ENCODE peak calls at places on chromosomes 7 and 10, in six cellular contexts. Y is HepG2, A is A549, Q is K562, M is upper lobe of left lung, D is GM12878. J is an unnamed sample.

GRCh38 chr10:116848912-116849270 is 408 bp upstream of the ENO4 start:
- ATAC-seq in Y (peak; percentile 28), A (peak; percentile 44), Q (no peak), M (peak; percentile 47), D (peak; percentile 60), J (no peak)

GRCh38 chr7:2644514-2645273 is 12.9 kb downstream of the TTYH3 start:
- ATAC-seq in Y (no peak), A (peak; percentile 16), Q (peak; percentile 8), M (no peak), D (peak; percentile 37), J (no peak)

GRCh38 chr10:47098964-47099363 is 187.7 kb downstream of the PTPN20 start:
- ATAC-seq in Y (no peak), A (no peak), Q (no peak), M (no peak), D (no peak), J (no peak)

GRCh38 chr7:27567266-27567665 is 95.4 kb downstream of the HIBADH start:
- ATAC-seq in Y (no peak), A (no peak), Q (no peak), M (no peak), D (no peak), J (no peak)

GRCh38 chr7:83427929-83428328 is 221.0 kb downstream of the SEMA3E start:
- ATAC-seq in Y (no peak), A (no peak), Q (no peak), M (no peak), D (no peak), J (no peak)

GRCh38 chr7:19107142-19107391 is 10.4 kb downstream of the TWIST1 start:
- ATAC-seq in Y (no peak), A (no peak), Q (no peak), M (no peak), D (no peak), J (no peak)

GRCh38 chr10:43960477-43960876 is 311.8 kb upstream of the ZNF32 start:
- ATAC-seq in Y (no peak), A (no peak), Q (no peak), M (no peak), D (no peak), J (no peak)

GRCh38 chr10:58942724-58943123 is 233.7 kb upstream of the PHYHIPL start:
- ATAC-seq in Y (no peak), A (no peak), Q (no peak), M (no peak), D (no peak), J (no peak)

GRCh38 chr7:36904802-36905201 is 180.5 kb upstream of the AOAH start:
- ATAC-seq in Y (no peak), A (no peak), Q (no peak), M (no peak), D (no peak), J (no peak)

GRCh38 chr10:11377267-11377666 is 234.2 kb downstream of the USP6NL start:
- ATAC-seq in Y (no peak), A (no peak), Q (no peak), M (no peak), D (no peak), J (no peak)

GRCh38 chr7:444606-445005 is 75.0 kb downstream of the PDGFA start:
- ATAC-seq in Y (no peak), A (no peak), Q (no peak), M (no peak), D (no peak), J (peak; percentile 22)

GRCh38 chr7:152132812-152133211 is 107.3 kb downstream of the GALNT11 start:
- ATAC-seq in Y (peak; percentile 45), A (no peak), Q (peak; percentile 44), M (no peak), D (peak; percentile 22), J (no peak)

GRCh38 chr10:90939648-90940047 is 18.8 kb upstream of the ANKRD1 start:
- ATAC-seq in Y (peak; percentile 56), A (no peak), Q (no peak), M (no peak), D (no peak), J (no peak)

GRCh38 chr7:99729501-99730261 is 5.3 kb downstream of the CYP3A7 start:
- ATAC-seq in Y (peak; percentile 83), A (no peak), Q (no peak), M (no peak), D (no peak), J (no peak)

GRCh38 chr7:128697301-128697905 is 25.3 kb downstream of the GARIN1A start:
- ATAC-seq in Y (peak; percentile 66), A (peak; percentile 94), Q (peak; percentile 93), M (peak; percentile 67), D (peak; percentile 96), J (peak; percentile 60)

GRCh38 chr10:18334116-18334867 is 194.1 kb downstream of the CACNB2 start:
- ATAC-seq in Y (no peak), A (no peak), Q (no peak), M (no peak), D (no peak), J (no peak)

GRCh38 chr7:135930565-135931423 is 46.4 kb downstream of the MTPN start:
- ATAC-seq in Y (no peak), A (peak; percentile 86), Q (peak; percentile 3), M (no peak), D (no peak), J (no peak)

GRCh38 chr7:24721378-24722030 is 35.8 kb downstream of the GSDME start:
- ATAC-seq in Y (no peak), A (peak; percentile 18), Q (peak; percentile 27), M (no peak), D (no peak), J (no peak)

GRCh38 chr10:73907841-73908517 is 3.0 kb upstream of the PLAU start:
- ATAC-seq in Y (no peak), A (peak; percentile 2), Q (peak; percentile 5), M (peak; percentile 43), D (no peak), J (peak; percentile 42)

GRCh38 chr7:128168667-128169210 is 72.3 kb upstream of the LEP start:
- ATAC-seq in Y (peak; percentile 57), A (peak; percentile 15), Q (peak; percentile 79), M (no peak), D (no peak), J (no peak)

GRCh38 chr7:47946581-47947354 is 1.5 kb downstream of the PKD1L1 start:
- ATAC-seq in Y (no peak), A (no peak), Q (no peak), M (no peak), D (no peak), J (no peak)

GRCh38 chr7:154198481-154198880 is 146.3 kb downstream of the DPP6 start:
- ATAC-seq in Y (no peak), A (no peak), Q (no peak), M (no peak), D (no peak), J (no peak)

GRCh38 chr7:23380556-23380955 is 81.4 kb downstream of the MALSU1 start:
- ATAC-seq in Y (no peak), A (no peak), Q (no peak), M (no peak), D (no peak), J (no peak)

GRCh38 chr7:143048827-143049226 is 3.3 kb upstream of the OR6V1 start:
- ATAC-seq in Y (no peak), A (no peak), Q (no peak), M (no peak), D (no peak), J (no peak)

GRCh38 chr7:108384721-108385483 is 71.3 kb downstream of the NRCAM start:
- ATAC-seq in Y (peak; percentile 89), A (peak; percentile 90), Q (peak; percentile 92), M (no peak), D (peak; percentile 96), J (no peak)

DNA sequence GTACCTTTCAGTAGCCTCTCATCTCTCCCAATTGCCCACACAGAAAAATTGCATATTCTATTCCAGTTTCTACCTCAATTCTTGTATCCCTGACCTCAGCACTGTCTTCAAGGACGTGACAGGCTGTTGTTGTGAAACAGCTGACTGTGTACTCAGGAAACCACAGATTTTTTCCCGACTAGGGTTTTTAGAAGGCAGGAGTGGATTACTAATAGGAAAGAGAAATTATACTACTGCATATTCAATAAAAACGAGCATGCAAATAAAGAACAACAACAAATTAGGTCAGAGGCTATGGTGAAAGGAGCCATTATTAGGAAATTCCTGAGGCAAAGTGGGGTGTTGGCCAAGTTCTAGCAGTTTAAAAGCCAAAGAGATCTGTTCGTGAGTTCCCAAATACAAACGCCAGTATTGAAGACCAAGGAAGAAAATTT is 93.4 kb downstream of the DOCK4 start:
- ATAC-seq in Y (no peak), A (no peak), Q (no peak), M (peak; percentile 72), D (no peak), J (peak; percentile 86)
- TF ChIP-seq EP300 in Y (no peak), A (no peak), Q (no peak), M (peak; percentile 41), D (no peak), J (no peak)

DNA sequence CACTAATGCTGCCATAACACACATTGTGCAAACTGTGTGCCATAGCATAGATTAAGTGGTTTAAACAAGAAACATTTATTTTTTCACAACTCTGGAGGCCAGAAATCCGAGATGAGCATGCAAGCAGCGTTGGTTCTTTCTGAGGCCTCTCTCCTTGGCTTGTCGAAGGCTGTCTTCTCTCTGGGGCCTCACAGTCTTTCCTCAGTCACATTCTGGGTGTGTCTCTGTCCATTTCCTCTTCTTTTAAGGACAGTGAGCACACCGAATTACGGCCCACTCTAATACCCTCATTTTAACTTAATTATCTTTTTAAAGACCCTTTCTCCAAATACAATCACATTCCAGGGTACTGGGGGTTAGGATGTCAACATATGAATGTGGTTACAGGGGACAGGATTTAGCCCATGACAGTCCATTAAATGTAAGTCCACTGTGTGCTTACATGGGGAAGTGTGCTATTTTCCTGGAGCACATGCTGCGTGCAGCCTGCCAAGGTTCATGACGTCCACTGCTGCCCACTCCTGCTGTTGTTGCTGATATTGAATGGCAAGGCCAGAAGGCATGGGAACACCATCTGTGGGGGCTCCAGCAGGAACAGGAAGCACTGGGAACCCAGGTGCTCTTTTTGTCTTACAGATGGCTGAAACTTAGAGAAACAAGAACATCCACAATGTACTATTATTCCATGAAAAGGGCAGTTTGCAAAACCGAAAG is 365.4 kb downstream of the GALNT17 start:
- ATAC-seq in Y (no peak), A (no peak), Q (no peak), M (no peak), D (no peak), J (peak; percentile 50)
- H3K27ac ChIP-seq in Y (no peak overlapping the region), A (no peak overlapping the region), Q (no peak overlapping the region), M (no peak overlapping the region), D (no peak overlapping the region), J (no peak overlapping the region)

GRCh38 chr7:132398253-132398913 is 177.9 kb downstream of the PLXNA4 start:
- ATAC-seq in Y (no peak), A (no peak), Q (no peak), M (no peak), D (no peak), J (no peak)

GRCh38 chr7:132402751-132403245 is 173.5 kb downstream of the PLXNA4 start:
- ATAC-seq in Y (no peak), A (no peak), Q (no peak), M (no peak), D (no peak), J (peak; percentile 64)

GRCh38 chr7:132399367-132399766 is 176.9 kb downstream of the PLXNA4 start:
- ATAC-seq in Y (no peak), A (no peak), Q (no peak), M (no peak), D (no peak), J (no peak)

GRCh38 chr7:132402096-132402495 is 174.2 kb downstream of the PLXNA4 start:
- ATAC-seq in Y (no peak), A (no peak), Q (no peak), M (no peak), D (no peak), J (no peak)

GRCh38 chr7:132400667-132401142 is 175.6 kb downstream of the PLXNA4 start:
- ATAC-seq in Y (no peak), A (no peak), Q (no peak), M (no peak), D (no peak), J (peak; percentile 69)
- TF ChIP-seq EP300 in Y (no peak), A (no peak), Q (no peak), M (no peak), D (no peak), J (no peak)

GRCh38 chr10:77628906-77629730 is 8.5 kb downstream of the KCNMA1 start:
- ATAC-seq in Y (no peak), A (peak; percentile 71), Q (no peak), M (no peak), D (no peak), J (no peak)
- H3K27ac ChIP-seq in Y (no peak overlapping the region), A (peak overlapping the region; percentile 29), Q (no peak overlapping the region), M (no peak overlapping the region), D (no peak overlapping the region), J (peak overlapping the region; percentile 95)

J was measured in gastroesophageal sphincter.